ENCODE peak calls at places on chromosome 15, in ten cellular contexts. One of them, this sample, is unnamed.

GRCh38 chr15:52054381-52054780 is 35.4 kb downstream of the MAPK6 start:
- DNase-seq in gastrocnemius medialis: no peak
- DNase-seq in body of pancreas: no peak
- DNase-seq in mesendoderm: no peak
- DNase-seq in HepG2: peak; percentile 77
- DNase-seq in CD8-positive, alpha-beta memory T cell: no peak
- DNase-seq in transverse colon: no peak
- DNase-seq in fibroblast of lung: no peak
- DNase-seq in cardiac muscle cell: no peak
- DNase-seq in neuronal stem cell: no peak
- DNase-seq in this sample: no peak

GRCh38 chr15:89018235-89018634 is 70.0 kb upstream of the ABHD2 start:
- DNase-seq in gastrocnemius medialis: peak; percentile 86
- DNase-seq in body of pancreas: peak; percentile 32
- DNase-seq in mesendoderm: no peak
- DNase-seq in HepG2: no peak
- DNase-seq in CD8-positive, alpha-beta memory T cell: no peak
- DNase-seq in transverse colon: no peak
- DNase-seq in fibroblast of lung: peak; percentile 42
- DNase-seq in cardiac muscle cell: peak; percentile 82
- DNase-seq in neuronal stem cell: no peak
- DNase-seq in this sample: peak; percentile 75

GRCh38 chr15:72169921-72170611 is 27.5 kb downstream of the GRAMD2A start:
- DNase-seq in gastrocnemius medialis: no peak
- DNase-seq in body of pancreas: no peak
- DNase-seq in mesendoderm: peak; percentile 23
- DNase-seq in HepG2: no peak
- DNase-seq in CD8-positive, alpha-beta memory T cell: no peak
- DNase-seq in transverse colon: peak; percentile 75
- DNase-seq in fibroblast of lung: no peak
- DNase-seq in cardiac muscle cell: no peak
- DNase-seq in neuronal stem cell: no peak
- DNase-seq in this sample: no peak

GRCh38 chr15:85745525-85745924 is 49.2 kb downstream of the KLHL25 start:
- DNase-seq in gastrocnemius medialis: no peak
- DNase-seq in body of pancreas: no peak
- DNase-seq in mesendoderm: no peak
- DNase-seq in HepG2: no peak
- DNase-seq in CD8-positive, alpha-beta memory T cell: no peak
- DNase-seq in transverse colon: no peak
- DNase-seq in fibroblast of lung: no peak
- DNase-seq in cardiac muscle cell: no peak
- DNase-seq in neuronal stem cell: no peak
- DNase-seq in this sample: peak; percentile 58

GRCh38 chr15:100438570-100438969 is 90.2 kb downstream of the CERS3 start:
- DNase-seq in gastrocnemius medialis: peak; percentile 18
- DNase-seq in body of pancreas: peak; percentile 41
- DNase-seq in mesendoderm: no peak
- DNase-seq in HepG2: no peak
- DNase-seq in CD8-positive, alpha-beta memory T cell: peak; percentile 23
- DNase-seq in transverse colon: peak; percentile 41
- DNase-seq in fibroblast of lung: peak; percentile 12
- DNase-seq in cardiac muscle cell: peak; percentile 82
- DNase-seq in neuronal stem cell: no peak
- DNase-seq in this sample: peak; percentile 70

GRCh38 chr15:90001062-90001682 is at the start of gene ZNF710:
- DNase-seq in gastrocnemius medialis: peak; percentile 45
- DNase-seq in body of pancreas: peak; percentile 38
- DNase-seq in mesendoderm: peak; percentile 86
- DNase-seq in HepG2: no peak
- DNase-seq in CD8-positive, alpha-beta memory T cell: peak; percentile 46
- DNase-seq in transverse colon: peak; percentile 49
- DNase-seq in fibroblast of lung: peak; percentile 78
- DNase-seq in cardiac muscle cell: peak; percentile 80
- DNase-seq in neuronal stem cell: peak; percentile 51
- DNase-seq in this sample: no peak

GRCh38 chr15:74053941-74054529 is 28.3 kb downstream of the GOLGA6A start:
- DNase-seq in gastrocnemius medialis: peak; percentile 75
- DNase-seq in body of pancreas: peak; percentile 72
- DNase-seq in mesendoderm: peak; percentile 65
- DNase-seq in HepG2: peak; percentile 37
- DNase-seq in CD8-positive, alpha-beta memory T cell: peak; percentile 53
- DNase-seq in transverse colon: peak; percentile 80
- DNase-seq in fibroblast of lung: peak; percentile 69
- DNase-seq in cardiac muscle cell: peak; percentile 96
- DNase-seq in neuronal stem cell: peak; percentile 50
- DNase-seq in this sample: peak; percentile 79

GRCh38 chr15:90915216-90915807 is 12.2 kb downstream of the MAN2A2 start:
- DNase-seq in gastrocnemius medialis: peak; percentile 77
- DNase-seq in body of pancreas: no peak
- DNase-seq in mesendoderm: no peak
- DNase-seq in HepG2: no peak
- DNase-seq in CD8-positive, alpha-beta memory T cell: no peak
- DNase-seq in transverse colon: peak; percentile 35
- DNase-seq in fibroblast of lung: no peak
- DNase-seq in cardiac muscle cell: no peak
- DNase-seq in neuronal stem cell: no peak
- DNase-seq in this sample: no peak

DNA sequence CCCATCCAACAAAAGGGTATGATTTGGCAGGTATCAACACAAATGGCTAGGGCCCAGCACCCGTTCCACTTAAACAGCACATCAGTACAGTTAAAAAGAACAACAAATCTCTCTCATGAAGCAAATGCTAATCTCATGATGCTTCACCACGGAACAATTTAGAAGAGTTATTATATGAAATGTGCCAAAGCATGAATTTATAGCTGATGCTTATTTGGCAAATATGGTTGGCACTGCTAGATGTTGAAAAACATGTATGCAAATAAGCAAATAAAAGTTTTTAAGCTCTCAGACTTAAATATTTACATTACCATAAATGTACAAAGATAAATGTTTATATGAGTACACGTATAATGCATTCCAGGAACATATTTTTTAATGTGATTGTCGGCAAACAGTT is 2.3 kb downstream of the PEAK1 start:
- DNase-seq in gastrocnemius medialis: no peak
- DNase-seq in body of pancreas: no peak
- DNase-seq in mesendoderm: no peak
- DNase-seq in HepG2: no peak
- DNase-seq in CD8-positive, alpha-beta memory T cell: no peak
- DNase-seq in transverse colon: no peak
- DNase-seq in fibroblast of lung: peak; percentile 34
- DNase-seq in cardiac muscle cell: no peak
- DNase-seq in neuronal stem cell: no peak
- DNase-seq in this sample: no peak
- H3K4me1 ChIP-seq in gastrocnemius medialis: peaks cover 39% of the 10 kb centered on the region
- H3K4me1 ChIP-seq in body of pancreas: peaks cover 25% of the 10 kb centered on the region
- H3K4me1 ChIP-seq in mesendoderm: peaks cover 4% of the 10 kb centered on the region
- H3K4me1 ChIP-seq in HepG2: peaks cover 40% of the 10 kb centered on the region
- H3K4me1 ChIP-seq in CD8-positive, alpha-beta memory T cell: peaks cover 10% of the 10 kb centered on the region
- H3K4me1 ChIP-seq in transverse colon: no peaks in the 10 kb centered on the region
- H3K4me1 ChIP-seq in fibroblast of lung: peaks cover 20% of the 10 kb centered on the region
- H3K4me1 ChIP-seq in cardiac muscle cell: peaks cover 27% of the 10 kb centered on the region
- H3K4me1 ChIP-seq in neuronal stem cell: peaks cover 8% of the 10 kb centered on the region
- H3K4me1 ChIP-seq in this sample: no peaks in the 10 kb centered on the region

GRCh38 chr15:25790003-25790660 is 73.0 kb downstream of the ATP10A start:
- DNase-seq in gastrocnemius medialis: peak; percentile 59
- DNase-seq in body of pancreas: peak; percentile 14
- DNase-seq in mesendoderm: peak; percentile 50
- DNase-seq in HepG2: no peak
- DNase-seq in CD8-positive, alpha-beta memory T cell: no peak
- DNase-seq in transverse colon: peak; percentile 42
- DNase-seq in fibroblast of lung: peak; percentile 89
- DNase-seq in cardiac muscle cell: peak; percentile 81
- DNase-seq in neuronal stem cell: no peak
- DNase-seq in this sample: peak; percentile 80
- H3K4me3 ChIP-seq in gastrocnemius medialis: no peak overlapping the region
- H3K4me3 ChIP-seq in body of pancreas: no peak overlapping the region
- H3K4me3 ChIP-seq in mesendoderm: no peak overlapping the region
- H3K4me3 ChIP-seq in HepG2: no peak overlapping the region
- H3K4me3 ChIP-seq in CD8-positive, alpha-beta memory T cell: no peak overlapping the region
- H3K4me3 ChIP-seq in transverse colon: no peak overlapping the region
- H3K4me3 ChIP-seq in fibroblast of lung: no peak overlapping the region
- H3K4me3 ChIP-seq in cardiac muscle cell: no peak overlapping the region
- H3K4me3 ChIP-seq in neuronal stem cell: no peak overlapping the region
- H3K4me3 ChIP-seq in this sample: no peak overlapping the region

DNA sequence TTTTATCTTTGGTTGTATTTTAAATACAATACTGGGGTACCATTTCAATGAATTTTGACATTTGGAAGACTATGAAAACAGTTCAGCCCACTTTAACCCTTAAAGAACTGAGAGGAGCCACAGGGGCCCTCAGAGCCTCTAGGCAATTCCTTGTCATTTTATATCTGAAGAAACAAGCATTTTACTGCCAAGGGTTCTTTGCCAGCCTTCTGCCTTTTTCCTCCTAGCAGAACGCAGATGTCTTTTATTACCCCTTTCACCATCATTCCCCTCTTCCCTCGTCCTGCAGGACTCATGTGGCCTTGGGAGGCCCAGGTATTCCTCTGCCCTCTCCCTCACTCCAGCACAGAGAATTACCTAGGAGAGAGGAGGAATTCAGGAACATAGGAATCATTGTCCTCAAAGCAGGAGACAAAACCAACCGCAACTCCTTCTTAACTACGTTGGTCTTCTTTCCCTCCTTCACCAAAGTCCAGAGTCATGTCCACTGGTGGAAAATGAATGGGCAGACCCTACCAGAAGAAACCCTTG is 55.1 kb upstream of the SKOR1 start:
- DNase-seq in gastrocnemius medialis: no peak
- DNase-seq in body of pancreas: no peak
- DNase-seq in mesendoderm: no peak
- DNase-seq in HepG2: no peak
- DNase-seq in CD8-positive, alpha-beta memory T cell: no peak
- DNase-seq in transverse colon: no peak
- DNase-seq in fibroblast of lung: no peak
- DNase-seq in cardiac muscle cell: no peak
- DNase-seq in neuronal stem cell: no peak
- DNase-seq in this sample: no peak
- H3K27me3 ChIP-seq in gastrocnemius medialis: no peaks in the 10 kb centered on the region
- H3K27me3 ChIP-seq in body of pancreas: no peaks in the 10 kb centered on the region
- H3K27me3 ChIP-seq in mesendoderm: no peaks in the 10 kb centered on the region
- H3K27me3 ChIP-seq in HepG2: no peaks in the 10 kb centered on the region
- H3K27me3 ChIP-seq in CD8-positive, alpha-beta memory T cell: no peaks in the 10 kb centered on the region
- H3K27me3 ChIP-seq in transverse colon: no peaks in the 10 kb centered on the region
- H3K27me3 ChIP-seq in fibroblast of lung: no peaks in the 10 kb centered on the region
- H3K27me3 ChIP-seq in cardiac muscle cell: peaks cover 83% of the 10 kb centered on the region
- H3K27me3 ChIP-seq in neuronal stem cell: no peaks in the 10 kb centered on the region
- H3K27me3 ChIP-seq in this sample: no peaks in the 10 kb centered on the region

GRCh38 chr15:65375871-65376552 is 1.8 kb downstream of the IGDCC3 start:
- DNase-seq in gastrocnemius medialis: no peak
- DNase-seq in body of pancreas: peak; percentile 29
- DNase-seq in mesendoderm: no peak
- DNase-seq in HepG2: no peak
- DNase-seq in CD8-positive, alpha-beta memory T cell: no peak
- DNase-seq in transverse colon: no peak
- DNase-seq in fibroblast of lung: no peak
- DNase-seq in cardiac muscle cell: no peak
- DNase-seq in neuronal stem cell: no peak
- DNase-seq in this sample: no peak

GRCh38 chr15:65373163-65373651 is 4.6 kb downstream of the IGDCC3 start:
- DNase-seq in gastrocnemius medialis: no peak
- DNase-seq in body of pancreas: no peak
- DNase-seq in mesendoderm: no peak
- DNase-seq in HepG2: peak; percentile 38
- DNase-seq in CD8-positive, alpha-beta memory T cell: no peak
- DNase-seq in transverse colon: no peak
- DNase-seq in fibroblast of lung: no peak
- DNase-seq in cardiac muscle cell: no peak
- DNase-seq in neuronal stem cell: no peak
- DNase-seq in this sample: no peak

GRCh38 chr15:65372787-65373067 is 5.1 kb downstream of the IGDCC3 start:
- DNase-seq in gastrocnemius medialis: no peak
- DNase-seq in body of pancreas: no peak
- DNase-seq in mesendoderm: no peak
- DNase-seq in HepG2: no peak
- DNase-seq in CD8-positive, alpha-beta memory T cell: no peak
- DNase-seq in transverse colon: no peak
- DNase-seq in fibroblast of lung: no peak
- DNase-seq in cardiac muscle cell: no peak
- DNase-seq in neuronal stem cell: no peak
- DNase-seq in this sample: no peak

GRCh38 chr15:65374831-65375401 is 2.9 kb downstream of the IGDCC3 start:
- DNase-seq in gastrocnemius medialis: no peak
- DNase-seq in body of pancreas: no peak
- DNase-seq in mesendoderm: peak; percentile 73
- DNase-seq in HepG2: no peak
- DNase-seq in CD8-positive, alpha-beta memory T cell: no peak
- DNase-seq in transverse colon: no peak
- DNase-seq in fibroblast of lung: peak; percentile 25
- DNase-seq in cardiac muscle cell: no peak
- DNase-seq in neuronal stem cell: no peak
- DNase-seq in this sample: no peak

GRCh38 chr15:65374334-65374733 is 3.5 kb downstream of the IGDCC3 start:
- DNase-seq in gastrocnemius medialis: no peak
- DNase-seq in body of pancreas: no peak
- DNase-seq in mesendoderm: no peak
- DNase-seq in HepG2: no peak
- DNase-seq in CD8-positive, alpha-beta memory T cell: no peak
- DNase-seq in transverse colon: no peak
- DNase-seq in fibroblast of lung: no peak
- DNase-seq in cardiac muscle cell: no peak
- DNase-seq in neuronal stem cell: no peak
- DNase-seq in this sample: no peak
- H3K4me1 ChIP-seq in gastrocnemius medialis: peaks cover 8% of the 10 kb centered on the region
- H3K4me1 ChIP-seq in body of pancreas: peaks cover 15% of the 10 kb centered on the region
- H3K4me1 ChIP-seq in mesendoderm: peaks cover 7% of the 10 kb centered on the region
- H3K4me1 ChIP-seq in HepG2: peaks cover 76% of the 10 kb centered on the region
- H3K4me1 ChIP-seq in CD8-positive, alpha-beta memory T cell: peaks cover 4% of the 10 kb centered on the region
- H3K4me1 ChIP-seq in transverse colon: no peaks in the 10 kb centered on the region
- H3K4me1 ChIP-seq in fibroblast of lung: no peaks in the 10 kb centered on the region
- H3K4me1 ChIP-seq in cardiac muscle cell: peaks cover 20% of the 10 kb centered on the region
- H3K4me1 ChIP-seq in neuronal stem cell: peaks cover 34% of the 10 kb centered on the region
- H3K4me1 ChIP-seq in this sample: no peaks in the 10 kb centered on the region

GRCh38 chr15:40082195-40082868 is 26.3 kb downstream of the BMF start:
- DNase-seq in gastrocnemius medialis: no peak
- DNase-seq in body of pancreas: no peak
- DNase-seq in mesendoderm: no peak
- DNase-seq in HepG2: no peak
- DNase-seq in CD8-positive, alpha-beta memory T cell: no peak
- DNase-seq in transverse colon: peak; percentile 74
- DNase-seq in fibroblast of lung: no peak
- DNase-seq in cardiac muscle cell: no peak
- DNase-seq in neuronal stem cell: no peak
- DNase-seq in this sample: no peak
- H3K4me3 ChIP-seq in gastrocnemius medialis: peak overlapping the region; percentile 41
- H3K4me3 ChIP-seq in body of pancreas: no peak overlapping the region
- H3K4me3 ChIP-seq in mesendoderm: no peak overlapping the region
- H3K4me3 ChIP-seq in HepG2: peak overlapping the region; percentile 40
- H3K4me3 ChIP-seq in CD8-positive, alpha-beta memory T cell: no peak overlapping the region
- H3K4me3 ChIP-seq in transverse colon: peak overlapping the region; percentile 20
- H3K4me3 ChIP-seq in fibroblast of lung: no peak overlapping the region
- H3K4me3 ChIP-seq in cardiac muscle cell: no peak overlapping the region
- H3K4me3 ChIP-seq in neuronal stem cell: no peak overlapping the region
- H3K4me3 ChIP-seq in this sample: peak overlapping the region; percentile 38